ENCODE peak calls at places on chromosomes 6 and 20, in five cellular contexts. B, X, M, F and P are unnamed samples.
A peak's percentile ranks its signal among the peaks of the same experiment; 100 is the strongest.

GRCh38 chr6:34529665-34530327 is 26.3 kb downstream of the SPDEF start:
- DNase-seq in F (no peak), B (no peak), X (no peak), M (no peak), P (no peak)

GRCh38 chr20:11686900-11687543 is 230.7 kb upstream of the BTBD3 start:
- DNase-seq in X (no peak), M (no peak), B (no peak), F (peak; percentile 14), P (no peak)

GRCh38 chr20:49510562-49511117 is 28.2 kb upstream of the KCNB1 start:
- DNase-seq in F (no peak), M (peak; percentile 91), B (peak; percentile 97), X (no peak), P (no peak)

GRCh38 chr6:140192018-140192417 is 817.6 kb upstream of the CITED2 start:
- DNase-seq in B (no peak), F (no peak), X (no peak), M (no peak), P (no peak)

GRCh38 chr6:19380287-19380686 is 456.9 kb upstream of the ID4 start:
- DNase-seq in F (no peak), M (no peak), B (no peak), X (no peak), P (no peak)

GRCh38 chr20:63574829-63575720 is 1.0 kb upstream of the HELZ2 start:
- DNase-seq in B (no peak), F (no peak), X (no peak), M (no peak), P (no peak)

GRCh38 chr20:45934046-45934586 is 367 bp upstream of the PCIF1 start:
- DNase-seq in F (peak; percentile 82), X (peak; percentile 57), B (no peak), M (peak; percentile 72), P (no peak)

GRCh38 chr6:157905590-157906337 is 75.9 kb upstream of the SYNJ2 start:
- DNase-seq in X (no peak), B (no peak), M (no peak), F (no peak), P (no peak)

GRCh38 chr6:148085651-148086321 is 256.9 kb upstream of the SASH1 start:
- DNase-seq in B (no peak), F (no peak), M (no peak), X (no peak), P (no peak)

GRCh38 chr6:142302427-142303190 is 802 bp downstream of the ADGRG6 start:
- DNase-seq in B (no peak), F (no peak), M (no peak), X (no peak), P (no peak)

GRCh38 chr6:34929241-34929978 is 40.4 kb downstream of the ANKS1A start:
- DNase-seq in B (no peak), F (no peak), X (no peak), M (no peak), P (no peak)

GRCh38 chr6:107116328-107116892 is 1.1 kb upstream of the BEND3 start:
- DNase-seq in X (peak; percentile 87), B (no peak), M (no peak), F (peak; percentile 51), P (no peak)

GRCh38 chr20:41001497-41001896 is 27.1 kb upstream of the TOP1 start:
- DNase-seq in M (no peak), X (no peak), B (no peak), F (no peak), P (no peak)

GRCh38 chr6:49556429-49556837 is 6.0 kb downstream of the C6orf141 start:
- DNase-seq in B (no peak), F (no peak), M (no peak), X (no peak), P (no peak)

DNA sequence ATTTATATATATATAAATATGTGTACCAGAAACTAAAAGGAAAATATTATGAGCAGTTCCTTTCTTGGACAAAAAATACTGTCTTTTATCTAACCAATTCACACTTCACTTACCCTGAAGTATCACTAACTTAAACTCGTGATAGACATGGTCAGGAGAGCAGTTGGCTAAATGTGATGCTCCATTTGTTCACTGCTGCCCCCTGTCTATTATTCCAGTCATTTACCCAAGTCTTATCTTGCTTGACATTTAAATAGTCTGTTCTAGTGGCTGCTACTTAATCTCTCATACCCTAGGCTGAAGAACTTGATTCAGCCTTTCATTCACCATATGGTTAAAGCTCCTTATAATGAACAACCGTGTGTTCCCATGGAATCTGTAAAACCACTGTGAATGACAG is 789.6 kb upstream of the EYS start:
- DNase-seq in B (no peak), M (no peak), X (no peak), F (peak; percentile 25), P (no peak)
- TF ChIP-seq CTCF in B (no peak), M (no peak), X (peak; percentile 70), F (peak; percentile 71), P (peak; percentile 64)

GRCh38 chr6:21258665-21259064 is 334.9 kb upstream of the SOX4 start:
- DNase-seq in M (no peak), F (no peak), B (no peak), X (no peak), P (no peak)
- TF ChIP-seq CTCF in M (no peak), F (no peak), B (no peak), X (no peak), P (no peak)

DNA sequence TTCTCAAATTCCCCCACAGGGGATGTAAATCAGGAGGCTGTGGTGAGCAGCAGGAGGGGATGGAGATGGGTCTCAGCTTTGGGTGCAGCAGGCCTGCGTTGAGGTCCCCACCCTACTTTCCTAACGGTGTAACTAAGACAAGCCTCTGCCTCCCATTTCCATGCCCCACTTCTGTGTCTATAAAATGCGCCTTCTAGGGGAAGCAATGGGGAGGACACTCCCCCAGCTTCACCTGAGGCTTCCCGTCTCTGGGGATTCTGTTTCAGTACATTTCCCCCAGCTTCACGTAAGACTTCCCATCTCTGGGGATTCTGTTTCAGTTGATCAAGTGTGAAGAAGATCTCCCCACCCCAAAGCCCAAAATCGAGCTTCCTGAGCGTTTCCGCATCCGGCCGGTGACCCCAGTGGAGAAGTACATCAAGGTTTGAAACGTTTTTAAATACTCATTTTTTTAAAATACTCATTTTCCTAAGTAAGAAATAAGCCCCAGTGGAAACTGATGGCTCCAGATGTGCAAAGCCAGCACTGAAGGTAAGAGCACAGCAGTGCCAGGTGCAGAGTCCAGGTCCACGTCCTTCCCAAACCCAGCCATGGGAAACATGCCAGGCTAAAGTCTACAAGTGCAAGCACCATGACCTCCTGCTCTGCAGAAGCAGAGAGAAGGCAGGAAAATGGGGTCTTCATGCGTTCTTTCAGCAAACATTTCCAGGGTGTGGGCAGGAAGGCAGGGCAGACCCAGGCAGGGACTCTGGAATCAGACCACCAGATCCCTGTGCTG is 73.1 kb downstream of the ANKRD60 start:
- DNase-seq in B (no peak), M (no peak), F (no peak), X (no peak), P (no peak)
- TF ChIP-seq CTCF in B (no peak), M (no peak), F (no peak), X (peak; percentile 63), P (no peak)

DNA sequence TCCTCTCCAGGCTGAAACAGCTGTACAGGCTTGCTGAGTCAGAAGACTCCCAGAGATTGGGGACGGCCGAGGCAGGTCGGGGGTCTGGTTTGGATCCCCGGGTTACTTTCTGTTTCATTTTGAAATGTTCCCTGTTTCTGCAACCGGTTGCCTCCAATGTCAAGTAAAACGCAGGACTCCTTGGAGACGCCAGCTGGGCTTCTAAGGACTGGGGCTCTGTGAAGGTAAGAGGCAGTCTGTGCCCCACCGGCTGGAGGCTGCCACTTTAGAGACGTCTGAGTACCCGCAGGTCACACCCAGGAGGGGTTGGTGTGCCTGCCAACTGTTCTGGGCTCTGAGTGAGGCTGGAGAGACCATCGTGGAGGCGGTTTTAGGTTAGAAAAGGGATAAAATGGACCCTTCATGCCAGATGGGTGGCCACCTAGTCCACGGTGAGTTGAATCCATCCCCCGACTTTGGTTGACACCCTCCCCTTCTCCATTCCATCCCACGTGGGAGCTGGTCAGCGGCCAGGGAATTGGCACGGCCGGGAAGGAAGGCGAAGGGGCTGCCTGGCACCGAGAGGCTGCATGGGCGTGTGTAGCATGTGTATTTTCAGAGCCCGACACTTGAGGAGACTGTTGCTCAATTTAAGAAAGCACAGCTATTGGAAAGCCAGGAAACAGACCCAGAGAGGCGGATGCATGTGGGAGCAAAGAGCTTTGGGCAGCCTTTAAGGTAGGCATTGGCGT is 240.9 kb downstream of the PHACTR1 start:
- DNase-seq in F (no peak), M (peak; percentile 36), X (no peak), B (no peak), P (no peak)
- TF ChIP-seq CTCF in F (no peak), M (no peak), X (no peak), B (no peak), P (no peak)

GRCh38 chr6:36135053-36135731 is 4.9 kb downstream of the MAPK13 start:
- DNase-seq in M (no peak), F (no peak), X (no peak), B (no peak), P (no peak)

GRCh38 chr6:36131517-36132220 is 1.4 kb downstream of the MAPK13 start:
- DNase-seq in X (no peak), M (peak; percentile 40), B (peak; percentile 85), F (peak; percentile 87), P (no peak)

GRCh38 chr6:36133912-36134311 is 3.6 kb downstream of the MAPK13 start:
- DNase-seq in F (no peak), X (no peak), B (peak; percentile 84), M (no peak), P (no peak)

GRCh38 chr6:36132221-36132895 is 2.0 kb downstream of the MAPK13 start:
- DNase-seq in B (no peak), X (no peak), F (no peak), M (no peak), P (no peak)

DNA sequence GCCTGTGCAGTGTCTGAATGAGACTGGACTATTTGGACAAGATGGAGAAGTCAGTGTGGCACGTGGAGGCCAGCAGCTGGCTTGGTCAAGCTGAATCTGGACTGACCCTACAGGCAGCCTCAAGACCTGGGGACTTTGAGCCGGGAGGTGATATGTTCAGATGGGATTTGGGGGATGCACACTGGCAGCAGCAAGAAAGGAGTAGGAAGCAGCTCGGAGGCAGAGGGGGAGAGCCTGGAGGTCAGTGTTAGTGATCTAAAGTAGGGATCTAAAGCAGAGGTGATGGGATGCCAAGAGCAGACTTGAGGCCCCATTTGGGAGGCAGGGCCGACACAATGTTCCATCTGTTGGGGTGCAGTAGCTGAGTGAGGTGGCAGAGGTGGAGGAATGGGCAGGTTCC is 2.8 kb downstream of the MAPK13 start:
- DNase-seq in X (no peak), F (no peak), M (no peak), B (peak; percentile 78), P (no peak)
- TF ChIP-seq CTCF in X (no peak), F (no peak), M (no peak), B (no peak), P (no peak)

DNA sequence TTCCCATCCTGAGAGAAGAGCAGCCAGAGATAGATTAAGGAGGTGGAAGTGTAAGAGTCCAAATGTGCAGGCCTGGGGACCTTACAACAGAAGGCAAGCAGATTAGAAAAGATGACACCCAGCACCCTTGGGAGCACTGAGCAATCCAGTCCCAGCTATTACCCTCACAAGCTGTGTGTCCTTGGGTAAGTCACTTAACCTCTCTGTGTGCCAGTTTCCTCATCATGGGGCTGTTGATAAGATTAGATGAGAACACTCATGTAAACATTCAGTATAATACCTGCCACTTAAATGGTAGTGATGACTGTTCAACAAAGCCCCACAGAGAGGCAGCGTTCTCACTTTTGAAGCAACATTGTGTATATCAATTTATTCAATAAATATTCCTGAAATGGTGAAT is 114.8 kb upstream of the CST7 start:
- DNase-seq in X (no peak), M (no peak), F (no peak), B (peak; percentile 47), P (no peak)
- TF ChIP-seq CTCF in X (no peak), M (no peak), F (no peak), B (no peak), P (no peak)